ENCODE peak calls at places on chromosomes 3 and 15, in eight cellular contexts. E, S, O, R, P, I, G and X are unnamed samples.

GRCh38 chr3:170811515-170811914 is 58.5 kb downstream of the RPL22L1 start:
- DNase-seq in R (peak), E (no peak), O (no peak), S (peak), P (no peak), I (no peak), G (no peak), X (no peak)

GRCh38 chr15:63041982-63042878 is at the start of gene TPM1:
- DNase-seq in E (no peak), O (peak), G (peak), S (peak), I (peak), R (peak), P (peak), X (peak)

GRCh38 chr15:29337156-29337959 is 67.7 kb upstream of the NSMCE3 start:
- DNase-seq in O (no peak), G (no peak), E (no peak), R (peak), S (peak), P (no peak), I (no peak), X (no peak)

GRCh38 chr3:126373682-126374601 is 16.7 kb upstream of the KLF15 start:
- DNase-seq in I (no peak), R (peak), G (peak), O (no peak), E (no peak), P (no peak), S (peak), X (no peak)

GRCh38 chr3:21645121-21645897 is 105.7 kb downstream of the ZNF385D start:
- DNase-seq in I (no peak), E (no peak), R (peak), S (peak), P (no peak), O (peak), G (peak), X (no peak)

GRCh38 chr3:53941945-53942344 is 50.3 kb upstream of the SELENOK start:
- DNase-seq in I (no peak), P (no peak), G (no peak), R (peak), E (no peak), O (no peak), S (no peak), X (no peak)

GRCh38 chr3:109731639-109732473 is 394.5 kb upstream of the DPPA4 start:
- DNase-seq in E (peak), G (peak), I (peak), O (no peak), R (peak), P (peak), S (peak), X (peak)

GRCh38 chr3:109050591-109051167 is 67.3 kb downstream of the MORC1 start:
- DNase-seq in O (no peak), S (peak), E (peak), G (peak), P (peak), I (no peak), R (peak), X (peak)

GRCh38 chr15:75727851-75728715 is 15.4 kb upstream of the CSPG4 start:
- DNase-seq in G (peak), R (peak), S (no peak), E (peak), I (peak), P (no peak), O (peak), X (peak)

GRCh38 chr3:129567932-129568331 is 25.0 kb downstream of the H1-8 start:
- DNase-seq in O (no peak), R (no peak), S (no peak), I (no peak), P (no peak), G (no peak), E (no peak), X (no peak)

GRCh38 chr3:66195347-66195783 is 25.4 kb upstream of the SLC25A26 start:
- DNase-seq in G (no peak), E (peak), I (peak), P (peak), O (peak), S (peak), R (peak), X (peak)

DNA sequence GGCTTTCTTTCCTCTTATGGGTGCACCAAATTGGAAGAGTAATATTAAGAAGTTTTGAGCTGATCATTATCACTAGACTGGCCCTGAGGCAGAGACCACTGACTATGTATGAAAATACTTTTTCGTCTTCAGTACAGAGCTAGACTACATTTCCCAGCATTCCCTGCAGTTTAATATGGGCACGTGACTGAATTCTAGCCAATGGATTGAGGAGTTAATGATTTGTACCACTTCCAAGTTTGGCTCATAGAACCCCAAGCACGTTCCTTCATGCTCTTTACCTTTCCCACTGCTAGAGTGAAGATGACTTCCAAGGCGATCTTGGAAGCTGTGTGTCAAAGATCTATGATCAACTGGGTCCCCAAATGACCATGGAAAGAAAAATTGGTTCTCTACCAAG is 486.5 kb downstream of the PDCD6IP start:
- DNase-seq in S (no peak), R (no peak), O (no peak), G (no peak), E (no peak), I (no peak), P (no peak), X (no peak)
- TF ChIP-seq CTCF in S (no peak), R (no peak), O (no peak), G (no peak), E (no peak), I (no peak), P (no peak), X (no peak)

GRCh38 chr3:11430207-11430606 is 158.0 kb downstream of the ATG7 start:
- DNase-seq in R (no peak), I (no peak), G (no peak), S (no peak), O (no peak), E (no peak), P (no peak), X (no peak)
- TF ChIP-seq CTCF in R (no peak), I (no peak), G (no peak), S (no peak), O (no peak), E (no peak), P (no peak), X (no peak)

DNA sequence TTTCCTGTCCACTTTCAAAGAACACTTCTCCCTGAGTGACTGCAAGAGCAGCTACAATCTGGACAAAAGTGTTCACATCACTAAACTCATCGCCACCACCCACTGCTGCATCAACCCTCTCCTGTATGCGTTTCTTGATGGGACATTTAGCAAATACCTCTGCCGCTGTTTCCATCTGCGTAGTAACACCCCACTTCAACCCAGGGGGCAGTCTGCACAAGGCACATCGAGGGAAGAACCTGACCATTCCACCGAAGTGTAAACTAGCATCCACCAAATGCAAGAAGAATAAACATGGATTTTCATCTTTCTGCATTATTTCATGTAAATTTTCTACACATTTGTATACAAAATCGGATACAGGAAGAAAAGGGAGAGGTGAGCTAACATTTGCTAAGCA is 1.8 kb downstream of the CCRL2 start:
- DNase-seq in S (no peak), E (no peak), G (no peak), P (no peak), R (no peak), I (no peak), O (no peak), X (no peak)
- TF ChIP-seq CTCF in S (no peak), E (no peak), G (no peak), P (no peak), R (no peak), I (no peak), O (no peak), X (no peak)

GRCh38 chr3:152123457-152123856 is 145.3 kb upstream of the MBNL1 start:
- DNase-seq in P (no peak), O (no peak), I (no peak), S (peak), R (no peak), E (no peak), G (no peak), X (no peak)
- TF ChIP-seq CTCF in P (no peak), O (no peak), I (no peak), S (no peak), R (peak), E (no peak), G (no peak), X (no peak)

DNA sequence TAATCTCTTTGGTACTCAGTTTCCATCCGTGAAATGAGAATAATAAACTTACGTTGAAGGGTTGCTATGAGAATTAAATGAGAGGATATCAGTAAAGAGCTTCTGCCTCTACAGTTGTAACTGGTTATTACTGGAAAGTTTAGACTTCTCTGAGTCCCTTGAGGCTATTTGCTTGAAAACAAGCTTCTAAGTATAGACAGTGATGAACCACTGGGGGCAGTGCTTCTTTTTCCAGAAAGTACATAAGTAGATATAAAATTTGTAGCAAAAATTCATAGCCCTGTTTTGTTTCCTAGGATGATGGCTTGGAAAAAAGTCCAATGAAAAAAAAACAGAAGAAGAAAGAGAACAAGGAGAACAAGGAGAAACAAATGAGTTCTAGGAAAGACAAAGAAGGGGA is 87.1 kb downstream of the RGMA start:
- DNase-seq in S (peak), G (no peak), E (no peak), I (no peak), R (peak), P (no peak), O (no peak), X (no peak)
- TF ChIP-seq CTCF in S (peak), G (no peak), E (peak), I (no peak), R (no peak), P (no peak), O (no peak), X (no peak)

GRCh38 chr15:40337597-40337996 is 3.1 kb downstream of the CCDC9B start:
- DNase-seq in G (no peak), O (no peak), I (no peak), P (no peak), S (no peak), E (no peak), R (no peak), X (no peak)
- TF ChIP-seq CTCF in G (no peak), O (no peak), I (no peak), P (no peak), S (no peak), E (no peak), R (no peak), X (no peak)

GRCh38 chr3:179446501-179446900 is 4.8 kb downstream of the GNB4 start:
- DNase-seq in P (no peak), I (peak), E (peak), O (no peak), R (peak), G (no peak), S (peak), X (no peak)
- TF ChIP-seq CTCF in P (no peak), I (peak), E (peak), O (peak), R (peak), G (peak), S (peak), X (peak)

GRCh38 chr3:46087871-46088270 is 60.6 kb upstream of the XCR1 start:
- DNase-seq in E (no peak), P (peak), S (peak), R (peak), I (no peak), O (no peak), G (no peak), X (no peak)
- TF ChIP-seq CTCF in E (no peak), P (no peak), S (peak), R (peak), I (no peak), O (no peak), G (peak), X (no peak)

GRCh38 chr3:58308728-58309127 is 2.4 kb downstream of the HTD2 start:
- DNase-seq in P (no peak), O (no peak), E (no peak), I (no peak), S (no peak), R (peak), G (peak), X (no peak)

GRCh38 chr3:58306662-58307286 is 454 bp downstream of the HTD2 start:
- DNase-seq in S (peak), E (no peak), I (peak), R (peak), O (peak), G (peak), P (no peak), X (peak)

GRCh38 chr3:58305882-58306661 is at the start of the genes HTD2 and RPP14:
- DNase-seq in I (peak), S (peak), E (peak), R (peak), G (peak), P (peak), O (peak), X (peak)
- TF ChIP-seq CTCF in I (peak), S (peak), E (peak), R (peak), G (peak), P (peak), O (peak), X (peak)

GRCh38 chr3:184135911-184136260 is 728 bp downstream of the EIF2B5 start:
- DNase-seq in P (no peak), R (no peak), I (no peak), E (no peak), G (no peak), O (no peak), S (no peak), X (no peak)

GRCh38 chr3:184132947-184133346 is 2.2 kb upstream of the EIF2B5 start:
- DNase-seq in I (no peak), G (no peak), O (no peak), S (no peak), R (no peak), E (no peak), P (no peak), X (no peak)

GRCh38 chr3:184135149-184135910 is at the start of gene EIF2B5:
- DNase-seq in P (peak), S (peak), R (peak), G (peak), O (peak), I (peak), E (peak), X (peak)

GRCh38 chr3:184134746-184135148 is 411 bp upstream of the EIF2B5 start:
- DNase-seq in S (peak), E (no peak), I (no peak), G (no peak), R (no peak), O (no peak), P (no peak), X (no peak)

GRCh38 chr3:184133840-184134745 is 1.1 kb upstream of the EIF2B5 start:
- DNase-seq in O (peak), G (peak), S (peak), P (peak), I (peak), R (peak), E (peak), X (peak)
- TF ChIP-seq CTCF in O (no peak), G (no peak), S (no peak), P (no peak), I (no peak), R (no peak), E (no peak), X (no peak)